ENCODE peak calls at places on chromosomes 11 and 22, in seven cellular contexts. One of them, this sample, is unnamed.
A peak's percentile ranks its signal among the peaks of the same experiment; 100 is the strongest.

GRCh38 chr22:20645954-20646353 is 128.0 kb upstream of the SERPIND1 start:
- DNase-seq in fibroblast of lung: no peak
- DNase-seq in A549: no peak
- DNase-seq in CD8-positive, alpha-beta T cell: no peak
- DNase-seq in effector memory CD4-positive, alpha-beta T cell: no peak
- DNase-seq in H7: no peak
- DNase-seq in naive thymus-derived CD4-positive, alpha-beta T cell: no peak
- DNase-seq in this sample: peak; percentile 39

GRCh38 chr11:126355926-126356897 is 726 bp downstream of the ST3GAL4 start:
- DNase-seq in fibroblast of lung: peak; percentile 20
- DNase-seq in A549: no peak
- DNase-seq in CD8-positive, alpha-beta T cell: no peak
- DNase-seq in effector memory CD4-positive, alpha-beta T cell: no peak
- DNase-seq in H7: peak; percentile 68
- DNase-seq in naive thymus-derived CD4-positive, alpha-beta T cell: peak; percentile 6
- DNase-seq in this sample: peak; percentile 71

GRCh38 chr11:17927643-17928343 is 85.1 kb downstream of the SERGEF start:
- DNase-seq in fibroblast of lung: no peak
- DNase-seq in A549: no peak
- DNase-seq in CD8-positive, alpha-beta T cell: no peak
- DNase-seq in effector memory CD4-positive, alpha-beta T cell: no peak
- DNase-seq in H7: no peak
- DNase-seq in naive thymus-derived CD4-positive, alpha-beta T cell: no peak
- DNase-seq in this sample: no peak

GRCh38 chr11:76453248-76453647 is 8.4 kb downstream of the EMSY start:
- DNase-seq in fibroblast of lung: no peak
- DNase-seq in A549: no peak
- DNase-seq in CD8-positive, alpha-beta T cell: no peak
- DNase-seq in effector memory CD4-positive, alpha-beta T cell: no peak
- DNase-seq in H7: no peak
- DNase-seq in naive thymus-derived CD4-positive, alpha-beta T cell: no peak
- DNase-seq in this sample: no peak

GRCh38 chr11:57237204-57237681 is at the start of gene APLNR:
- DNase-seq in fibroblast of lung: no peak
- DNase-seq in A549: no peak
- DNase-seq in CD8-positive, alpha-beta T cell: no peak
- DNase-seq in effector memory CD4-positive, alpha-beta T cell: no peak
- DNase-seq in H7: peak; percentile 56
- DNase-seq in naive thymus-derived CD4-positive, alpha-beta T cell: no peak
- DNase-seq in this sample: no peak

GRCh38 chr11:17887779-17888178 is 125.1 kb downstream of the SERGEF start:
- DNase-seq in fibroblast of lung: peak; percentile 1
- DNase-seq in A549: no peak
- DNase-seq in CD8-positive, alpha-beta T cell: no peak
- DNase-seq in effector memory CD4-positive, alpha-beta T cell: no peak
- DNase-seq in H7: peak; percentile 41
- DNase-seq in naive thymus-derived CD4-positive, alpha-beta T cell: no peak
- DNase-seq in this sample: no peak

GRCh38 chr11:124605719-124606118 is 5.5 kb upstream of the PANX3 start:
- DNase-seq in fibroblast of lung: no peak
- DNase-seq in A549: no peak
- DNase-seq in CD8-positive, alpha-beta T cell: no peak
- DNase-seq in effector memory CD4-positive, alpha-beta T cell: no peak
- DNase-seq in H7: no peak
- DNase-seq in naive thymus-derived CD4-positive, alpha-beta T cell: no peak
- DNase-seq in this sample: peak; percentile 49

GRCh38 chr11:94020777-94021615 is at the start of gene HEPHL1:
- DNase-seq in fibroblast of lung: peak; percentile 57
- DNase-seq in A549: no peak
- DNase-seq in CD8-positive, alpha-beta T cell: no peak
- DNase-seq in effector memory CD4-positive, alpha-beta T cell: no peak
- DNase-seq in H7: no peak
- DNase-seq in naive thymus-derived CD4-positive, alpha-beta T cell: no peak
- DNase-seq in this sample: no peak

GRCh38 chr22:33829549-33830280 is 90.6 kb downstream of the LARGE1 start:
- DNase-seq in fibroblast of lung: no peak
- DNase-seq in A549: no peak
- DNase-seq in CD8-positive, alpha-beta T cell: no peak
- DNase-seq in effector memory CD4-positive, alpha-beta T cell: no peak
- DNase-seq in H7: no peak
- DNase-seq in naive thymus-derived CD4-positive, alpha-beta T cell: no peak
- DNase-seq in this sample: no peak

GRCh38 chr11:84234462-84235202 is 948.5 kb upstream of the CCDC90B start:
- DNase-seq in fibroblast of lung: no peak
- DNase-seq in A549: no peak
- DNase-seq in CD8-positive, alpha-beta T cell: no peak
- DNase-seq in effector memory CD4-positive, alpha-beta T cell: no peak
- DNase-seq in H7: no peak
- DNase-seq in naive thymus-derived CD4-positive, alpha-beta T cell: no peak
- DNase-seq in this sample: no peak

GRCh38 chr11:86116386-86116726 is 47.5 kb upstream of the PICALM start:
- DNase-seq in fibroblast of lung: peak; percentile 99
- DNase-seq in A549: peak; percentile 52
- DNase-seq in CD8-positive, alpha-beta T cell: no peak
- DNase-seq in effector memory CD4-positive, alpha-beta T cell: peak; percentile 10
- DNase-seq in H7: peak; percentile 10
- DNase-seq in naive thymus-derived CD4-positive, alpha-beta T cell: no peak
- DNase-seq in this sample: no peak

GRCh38 chr11:1102221-1102971 is 27.7 kb downstream of the MUC2 start:
- DNase-seq in fibroblast of lung: no peak
- DNase-seq in A549: no peak
- DNase-seq in CD8-positive, alpha-beta T cell: no peak
- DNase-seq in effector memory CD4-positive, alpha-beta T cell: no peak
- DNase-seq in H7: no peak
- DNase-seq in naive thymus-derived CD4-positive, alpha-beta T cell: no peak
- DNase-seq in this sample: peak; percentile 33

GRCh38 chr11:99952816-99953215 is 734.3 kb upstream of the ARHGAP42 start:
- DNase-seq in fibroblast of lung: peak; percentile 39
- DNase-seq in A549: peak; percentile 16
- DNase-seq in CD8-positive, alpha-beta T cell: no peak
- DNase-seq in effector memory CD4-positive, alpha-beta T cell: no peak
- DNase-seq in H7: no peak
- DNase-seq in naive thymus-derived CD4-positive, alpha-beta T cell: no peak
- DNase-seq in this sample: no peak

GRCh38 chr11:78138694-78139421 is 568 bp downstream of the ALG8 start:
- DNase-seq in fibroblast of lung: peak; percentile 31
- DNase-seq in A549: peak; percentile 50
- DNase-seq in CD8-positive, alpha-beta T cell: peak; percentile 14
- DNase-seq in effector memory CD4-positive, alpha-beta T cell: no peak
- DNase-seq in H7: peak; percentile 49
- DNase-seq in naive thymus-derived CD4-positive, alpha-beta T cell: no peak
- DNase-seq in this sample: no peak

GRCh38 chr11:93623179-93623578 is 38.3 kb upstream of the CEP295 start:
- DNase-seq in fibroblast of lung: no peak
- DNase-seq in A549: no peak
- DNase-seq in CD8-positive, alpha-beta T cell: no peak
- DNase-seq in effector memory CD4-positive, alpha-beta T cell: no peak
- DNase-seq in H7: no peak
- DNase-seq in naive thymus-derived CD4-positive, alpha-beta T cell: no peak
- DNase-seq in this sample: no peak

GRCh38 chr11:46381046-46381835 is at the start of gene MDK:
- DNase-seq in fibroblast of lung: no peak
- DNase-seq in A549: no peak
- DNase-seq in CD8-positive, alpha-beta T cell: no peak
- DNase-seq in effector memory CD4-positive, alpha-beta T cell: no peak
- DNase-seq in H7: peak; percentile 99
- DNase-seq in naive thymus-derived CD4-positive, alpha-beta T cell: no peak
- DNase-seq in this sample: peak; percentile 81

GRCh38 chr22:25645266-25645665 is 80.8 kb downstream of the GRK3 start:
- DNase-seq in fibroblast of lung: peak; percentile 71
- DNase-seq in A549: no peak
- DNase-seq in CD8-positive, alpha-beta T cell: no peak
- DNase-seq in effector memory CD4-positive, alpha-beta T cell: no peak
- DNase-seq in H7: no peak
- DNase-seq in naive thymus-derived CD4-positive, alpha-beta T cell: no peak
- DNase-seq in this sample: no peak

GRCh38 chr11:119671561-119672015 is 57.4 kb downstream of the NECTIN1 start:
- DNase-seq in fibroblast of lung: peak; percentile 33
- DNase-seq in A549: no peak
- DNase-seq in CD8-positive, alpha-beta T cell: no peak
- DNase-seq in effector memory CD4-positive, alpha-beta T cell: no peak
- DNase-seq in H7: no peak
- DNase-seq in naive thymus-derived CD4-positive, alpha-beta T cell: no peak
- DNase-seq in this sample: no peak

GRCh38 chr11:64745219-64745522 is 1.2 kb upstream of the RASGRP2 start:
- DNase-seq in fibroblast of lung: no peak
- DNase-seq in A549: no peak
- DNase-seq in CD8-positive, alpha-beta T cell: peak; percentile 85
- DNase-seq in effector memory CD4-positive, alpha-beta T cell: peak; percentile 72
- DNase-seq in H7: no peak
- DNase-seq in naive thymus-derived CD4-positive, alpha-beta T cell: peak; percentile 97
- DNase-seq in this sample: peak; percentile 89

GRCh38 chr11:101022256-101022655 is 107.4 kb downstream of the PGR start:
- DNase-seq in fibroblast of lung: no peak
- DNase-seq in A549: no peak
- DNase-seq in CD8-positive, alpha-beta T cell: no peak
- DNase-seq in effector memory CD4-positive, alpha-beta T cell: no peak
- DNase-seq in H7: no peak
- DNase-seq in naive thymus-derived CD4-positive, alpha-beta T cell: no peak
- DNase-seq in this sample: no peak

GRCh38 chr11:117786099-117786870 is 10.7 kb downstream of the DSCAML1 start:
- DNase-seq in fibroblast of lung: no peak
- DNase-seq in A549: peak; percentile 31
- DNase-seq in CD8-positive, alpha-beta T cell: no peak
- DNase-seq in effector memory CD4-positive, alpha-beta T cell: no peak
- DNase-seq in H7: no peak
- DNase-seq in naive thymus-derived CD4-positive, alpha-beta T cell: no peak
- DNase-seq in this sample: peak; percentile 19

GRCh38 chr22:24523873-24524272 is 28.7 kb downstream of the UPB1 start:
- DNase-seq in fibroblast of lung: peak; percentile 86
- DNase-seq in A549: no peak
- DNase-seq in CD8-positive, alpha-beta T cell: no peak
- DNase-seq in effector memory CD4-positive, alpha-beta T cell: no peak
- DNase-seq in H7: no peak
- DNase-seq in naive thymus-derived CD4-positive, alpha-beta T cell: no peak
- DNase-seq in this sample: no peak

DNA sequence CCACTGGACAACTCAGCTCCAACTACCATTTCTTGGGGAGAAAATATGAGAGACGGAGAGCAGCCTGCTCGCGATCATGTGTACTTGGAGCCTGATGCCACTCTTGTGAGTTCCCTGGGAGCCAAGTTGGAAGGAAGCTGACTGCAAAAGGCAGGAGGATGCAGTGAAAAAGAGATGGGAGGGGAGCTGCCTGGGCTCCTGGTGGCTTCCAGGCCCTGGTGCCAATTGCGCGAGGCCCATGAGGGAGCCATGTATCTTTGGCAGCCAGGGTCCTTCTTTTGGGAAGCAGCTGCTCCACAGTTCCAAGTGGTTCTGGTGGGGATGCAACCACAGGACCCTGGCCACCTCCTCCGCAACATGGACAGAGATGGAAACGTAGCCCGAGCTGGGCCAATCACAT is 11.1 kb downstream of the C11orf91 start:
- DNase-seq in fibroblast of lung: no peak
- DNase-seq in A549: no peak
- DNase-seq in CD8-positive, alpha-beta T cell: no peak
- DNase-seq in effector memory CD4-positive, alpha-beta T cell: no peak
- DNase-seq in H7: no peak
- DNase-seq in naive thymus-derived CD4-positive, alpha-beta T cell: no peak
- DNase-seq in this sample: no peak
- H3K4me3 ChIP-seq in fibroblast of lung: no peak overlapping the region
- H3K4me3 ChIP-seq in A549: no peak overlapping the region
- H3K4me3 ChIP-seq in CD8-positive, alpha-beta T cell: no peak overlapping the region
- H3K4me3 ChIP-seq in effector memory CD4-positive, alpha-beta T cell: no peak overlapping the region
- H3K4me3 ChIP-seq in H7: no peak overlapping the region
- H3K4me3 ChIP-seq in naive thymus-derived CD4-positive, alpha-beta T cell: no peak overlapping the region
- H3K4me3 ChIP-seq in this sample: no peak overlapping the region

DNA sequence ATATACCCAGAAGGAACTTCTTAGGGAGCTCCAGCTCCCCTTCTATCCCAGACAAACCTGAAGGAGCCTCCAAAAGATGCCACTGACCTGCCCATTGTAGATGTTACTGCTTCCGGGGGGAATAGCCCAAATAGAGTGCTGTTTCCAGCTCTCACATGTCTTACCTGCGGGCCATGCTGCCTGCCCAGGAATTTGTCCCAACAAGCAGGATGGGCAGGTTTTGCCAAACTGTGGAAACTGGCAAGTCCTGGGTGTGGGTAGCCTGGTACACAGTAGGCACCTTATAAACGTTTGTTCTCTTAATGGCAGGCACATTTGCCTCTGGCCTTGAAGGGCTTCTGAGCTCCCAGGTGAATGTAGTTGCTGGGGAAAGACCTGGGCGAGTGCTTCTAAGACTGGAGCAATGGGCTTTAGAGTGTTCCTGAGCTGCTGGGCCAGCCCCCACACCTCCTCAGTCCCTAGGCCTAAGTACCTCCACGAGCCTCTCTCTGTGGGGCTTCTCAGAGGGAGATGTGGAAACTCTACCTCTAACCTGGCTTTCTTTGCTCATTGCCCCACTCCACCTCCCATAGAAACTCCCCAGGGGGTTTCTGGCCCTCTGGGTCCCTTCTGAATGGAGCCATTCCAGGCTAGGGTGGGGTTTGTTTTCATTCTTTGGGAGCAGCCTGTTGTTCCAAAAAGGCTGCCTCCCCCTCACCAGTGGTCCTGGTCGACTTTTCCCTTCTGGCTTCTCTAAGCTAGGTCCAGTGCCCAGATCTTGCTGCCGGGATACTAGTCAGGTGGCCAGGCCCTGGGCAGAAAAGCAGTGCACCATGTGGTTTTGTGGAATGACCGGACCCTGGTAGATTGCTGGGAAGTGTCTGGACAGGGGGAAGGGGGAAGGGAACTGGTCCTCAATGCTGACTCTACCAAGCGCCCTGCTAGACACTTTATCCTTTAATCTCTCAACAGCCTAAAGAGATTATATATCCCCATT is 37.2 kb downstream of the LIMK2 start:
- DNase-seq in fibroblast of lung: peak; percentile 62
- DNase-seq in A549: no peak
- DNase-seq in CD8-positive, alpha-beta T cell: no peak
- DNase-seq in effector memory CD4-positive, alpha-beta T cell: no peak
- DNase-seq in H7: no peak
- DNase-seq in naive thymus-derived CD4-positive, alpha-beta T cell: no peak
- DNase-seq in this sample: no peak
- H3K4me3 ChIP-seq in fibroblast of lung: peak overlapping the region; percentile 69
- H3K4me3 ChIP-seq in A549: no peak overlapping the region
- H3K4me3 ChIP-seq in CD8-positive, alpha-beta T cell: no peak overlapping the region
- H3K4me3 ChIP-seq in effector memory CD4-positive, alpha-beta T cell: no peak overlapping the region
- H3K4me3 ChIP-seq in H7: no peak overlapping the region
- H3K4me3 ChIP-seq in naive thymus-derived CD4-positive, alpha-beta T cell: no peak overlapping the region
- H3K4me3 ChIP-seq in this sample: peak overlapping the region; percentile 37

GRCh38 chr11:73375830-73376167 is 400 bp upstream of the RELT start:
- DNase-seq in fibroblast of lung: no peak
- DNase-seq in A549: no peak
- DNase-seq in CD8-positive, alpha-beta T cell: no peak
- DNase-seq in effector memory CD4-positive, alpha-beta T cell: no peak
- DNase-seq in H7: no peak
- DNase-seq in naive thymus-derived CD4-positive, alpha-beta T cell: no peak
- DNase-seq in this sample: no peak
- H3K4me3 ChIP-seq in fibroblast of lung: no peak overlapping the region
- H3K4me3 ChIP-seq in A549: no peak overlapping the region
- H3K4me3 ChIP-seq in CD8-positive, alpha-beta T cell: peak overlapping the region; percentile 86
- H3K4me3 ChIP-seq in effector memory CD4-positive, alpha-beta T cell: peak overlapping the region; percentile 20
- H3K4me3 ChIP-seq in H7: no peak overlapping the region
- H3K4me3 ChIP-seq in naive thymus-derived CD4-positive, alpha-beta T cell: peak overlapping the region; percentile 17
- H3K4me3 ChIP-seq in this sample: no peak overlapping the region

DNA sequence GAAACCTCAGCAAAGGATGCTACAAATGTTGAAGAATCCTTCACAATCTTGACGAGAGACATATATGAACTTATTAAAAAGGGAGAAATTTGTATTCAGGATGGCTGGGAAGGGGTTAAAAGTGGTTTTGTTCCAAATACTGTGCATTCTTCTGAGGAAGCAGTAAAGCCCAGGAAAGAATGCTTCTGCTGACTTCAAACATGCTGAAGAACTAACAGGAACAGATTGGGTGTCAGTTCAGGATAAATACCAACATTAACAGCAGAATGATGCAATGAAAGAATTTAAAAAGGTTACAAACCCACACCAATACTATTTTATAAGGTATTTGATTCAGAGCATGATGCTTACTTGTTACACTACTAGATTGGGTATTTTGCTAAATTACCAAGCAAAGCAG is 33.9 kb downstream of the RAB39A start:
- DNase-seq in fibroblast of lung: peak; percentile 26
- DNase-seq in A549: no peak
- DNase-seq in CD8-positive, alpha-beta T cell: no peak
- DNase-seq in effector memory CD4-positive, alpha-beta T cell: no peak
- DNase-seq in H7: no peak
- DNase-seq in naive thymus-derived CD4-positive, alpha-beta T cell: no peak
- DNase-seq in this sample: no peak
- H3K4me3 ChIP-seq in fibroblast of lung: no peak overlapping the region
- H3K4me3 ChIP-seq in A549: no peak overlapping the region
- H3K4me3 ChIP-seq in CD8-positive, alpha-beta T cell: no peak overlapping the region
- H3K4me3 ChIP-seq in effector memory CD4-positive, alpha-beta T cell: no peak overlapping the region
- H3K4me3 ChIP-seq in H7: no peak overlapping the region
- H3K4me3 ChIP-seq in naive thymus-derived CD4-positive, alpha-beta T cell: no peak overlapping the region
- H3K4me3 ChIP-seq in this sample: no peak overlapping the region